ENCODE peak calls at places on chromosomes 13 and 19, in five cellular contexts. W is COLO829; B is iris pigment epithelial cell; N is stimulated activated CD8-positive, alpha-beta memory T cell treated with anti-CD3 and anti-CD28 coated beads, Interleukin-4, amount 100 ng/mL, for 24 hours; S is amygdala. F is an unnamed sample.

GRCh38 chr19:49407482-49408015 is 15.7 kb downstream of the PTH2 start:
- DNase-seq in W (no peak), B (no peak), N (no peak), S (no peak), F (no peak)

GRCh38 chr19:2332341-2333026 is 4.0 kb downstream of the SPPL2B start:
- DNase-seq in W (no peak), B (no peak), N (no peak), S (no peak), F (no peak)

GRCh38 chr19:45469835-45470146 is 2.0 kb downstream of the FOSB start:
- DNase-seq in W (no peak), B (no peak), N (peak), S (no peak), F (peak)

GRCh38 chr19:43438291-43439162 is 23.8 kb downstream of the TEX101 start:
- DNase-seq in W (no peak), B (no peak), N (no peak), S (no peak), F (no peak)

GRCh38 chr13:114096811-114097503 is 35.5 kb downstream of the RASA3 start:
- DNase-seq in W (no peak), B (no peak), N (no peak), S (no peak), F (no peak)

GRCh38 chr19:41866284-41866683 is 6.2 kb downstream of the RPS19 start:
- DNase-seq in W (no peak), B (no peak), N (no peak), S (no peak), F (no peak)

GRCh38 chr13:35953537-35954206 is 177.5 kb downstream of the DCLK1 start:
- DNase-seq in W (peak), B (peak), N (no peak), S (peak), F (peak)

GRCh38 chr13:52695856-52696255 is 43.2 kb downstream of the SUGT1 start:
- DNase-seq in W (no peak), B (peak), N (no peak), S (no peak), F (peak)

GRCh38 chr13:111319998-111320911 is at the start of gene TEX29:
- DNase-seq in W (no peak), B (no peak), N (no peak), S (no peak), F (no peak)

GRCh38 chr19:31232220-31232619 is 117.0 kb downstream of the TSHZ3 start:
- DNase-seq in W (no peak), B (no peak), N (no peak), S (no peak), F (no peak)

GRCh38 chr13:29465741-29466293 is 129.7 kb downstream of the SLC7A1 start:
- DNase-seq in W (peak), B (peak), N (no peak), S (no peak), F (peak)

GRCh38 chr19:52967772-52968171 is 5.1 kb upstream of the ZNF816 start:
- DNase-seq in W (no peak), B (no peak), N (no peak), S (no peak), F (no peak)

GRCh38 chr19:41548954-41549688 is 26.8 kb upstream of the CEACAM21 start:
- DNase-seq in W (no peak), B (no peak), N (peak), S (no peak), F (no peak)